ENCODE peak calls at places on chromosomes 5 and 9, in ten cellular contexts. Q is stomach, C is suprapubic skin, Y is GM12878, N is ovary, E is testis, U is K562, X is prostate gland, L is sigmoid colon, B is body of pancreas. K is an unnamed sample.

GRCh38 chr9:13278368-13279246 is 885 bp downstream of the MPDZ start:
- DNase-seq in Q (peak; percentile 26), C (peak; percentile 87), Y (no peak), N (peak; percentile 74), E (peak; percentile 80), U (peak; percentile 52), X (peak; percentile 76), L (peak; percentile 88), B (peak; percentile 22), K (peak; percentile 51)

GRCh38 chr5:137649228-137649890 is 86.5 kb downstream of the KLHL3 start:
- DNase-seq in Q (no peak), C (no peak), Y (no peak), N (no peak), E (no peak), U (no peak), X (no peak), L (no peak), B (no peak), K (peak; percentile 13)

GRCh38 chr5:113807384-113808053 is 294.0 kb downstream of the YTHDC2 start:
- DNase-seq in Q (no peak), C (no peak), Y (no peak), N (peak; percentile 28), E (peak; percentile 18), U (no peak), X (no peak), L (peak; percentile 69), B (no peak), K (no peak)

GRCh38 chr9:75090579-75090978 is 2.3 kb downstream of the OSTF1 start:
- DNase-seq in Q (no peak), C (no peak), Y (no peak), N (no peak), E (no peak), U (no peak), X (no peak), L (no peak), B (no peak), K (no peak)

GRCh38 chr9:109499631-109500120 is 1.6 kb upstream of the PTPN3 start:
- DNase-seq in Q (peak; percentile 73), C (no peak), Y (no peak), N (no peak), E (peak; percentile 62), U (no peak), X (peak; percentile 65), L (no peak), B (peak; percentile 86), K (no peak)

GRCh38 chr5:139181835-139182452 is 16.2 kb downstream of the SIL1 start:
- DNase-seq in Q (no peak), C (no peak), Y (no peak), N (peak; percentile 28), E (no peak), U (no peak), X (no peak), L (peak; percentile 65), B (no peak), K (peak; percentile 32)

GRCh38 chr5:95861858-95862561 is 39.5 kb upstream of the GLRX start:
- DNase-seq in Q (no peak), C (no peak), Y (no peak), N (no peak), E (no peak), U (no peak), X (no peak), L (no peak), B (no peak), K (no peak)

GRCh38 chr9:92911496-92912475 is 33.9 kb upstream of the ZNF484 start:
- DNase-seq in Q (no peak), C (no peak), Y (no peak), N (no peak), E (peak; percentile 46), U (no peak), X (no peak), L (no peak), B (peak; percentile 46), K (no peak)

GRCh38 chr5:59035681-59036080 is 452.8 kb downstream of the RAB3C start:
- DNase-seq in Q (no peak), C (no peak), Y (no peak), N (no peak), E (no peak), U (no peak), X (no peak), L (no peak), B (no peak), K (no peak)

GRCh38 chr5:59037453-59038168 is 454.7 kb downstream of the RAB3C start:
- DNase-seq in Q (no peak), C (no peak), Y (no peak), N (no peak), E (no peak), U (no peak), X (no peak), L (no peak), B (no peak), K (no peak)

GRCh38 chr5:59037041-59037440 is 454.2 kb downstream of the RAB3C start:
- DNase-seq in Q (no peak), C (no peak), Y (no peak), N (no peak), E (no peak), U (no peak), X (no peak), L (no peak), B (no peak), K (no peak)

GRCh38 chr5:59034498-59035186 is 451.8 kb downstream of the RAB3C start:
- DNase-seq in Q (no peak), C (no peak), Y (no peak), N (no peak), E (no peak), U (peak; percentile 10), X (peak; percentile 19), L (no peak), B (no peak), K (peak; percentile 9)

DNA sequence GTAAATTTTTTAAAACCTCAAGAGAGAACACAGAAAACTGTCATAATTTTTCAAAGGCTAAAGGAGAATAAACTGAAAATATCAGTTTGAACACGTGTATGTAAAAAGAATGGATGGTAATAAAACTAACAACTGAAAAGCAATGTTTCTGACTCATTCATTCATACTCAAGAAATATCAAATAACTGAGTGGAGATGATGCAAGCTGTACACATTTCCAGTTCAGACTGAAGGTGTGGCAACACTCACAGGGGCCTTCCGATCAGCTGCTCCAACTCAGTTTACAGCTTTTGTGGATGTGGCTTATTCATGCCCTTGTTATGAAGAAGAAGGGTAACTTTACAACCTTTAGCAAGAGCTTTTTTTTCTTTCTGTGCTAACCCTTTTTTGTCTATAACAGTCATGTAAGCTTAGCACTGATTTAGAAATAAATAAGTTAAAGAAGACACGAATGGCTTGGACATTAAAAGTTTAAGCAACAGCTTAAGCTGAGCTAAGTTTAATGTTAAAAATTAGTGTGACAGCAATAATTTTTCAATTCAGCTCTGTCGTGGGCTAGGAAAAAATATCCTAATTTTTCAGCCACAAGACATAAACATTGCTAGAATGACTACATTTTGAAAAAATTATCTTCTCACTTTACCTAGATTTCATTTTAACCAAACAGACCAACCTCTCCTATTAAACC is 453.5 kb downstream of the RAB3C start:
- DNase-seq in Q (no peak), C (no peak), Y (no peak), N (peak; percentile 44), E (no peak), U (no peak), X (peak; percentile 39), L (peak; percentile 75), B (peak; percentile 31), K (no peak)
- TF ChIP-seq POLR2A in Q (no peak), C (no peak), Y (no peak), N (no peak), E (no peak), U (no peak), X (no peak), L (no peak), B (no peak), K (no peak)

GRCh38 chr9:104746798-104747197 is 685 bp upstream of the NIPSNAP3A start:
- DNase-seq in Q (no peak), C (no peak), Y (no peak), N (no peak), E (no peak), U (peak; percentile 11), X (no peak), L (no peak), B (no peak), K (no peak)

GRCh38 chr9:104748359-104749031 is 1.0 kb downstream of the NIPSNAP3A start:
- DNase-seq in Q (no peak), C (no peak), Y (no peak), N (no peak), E (no peak), U (peak; percentile 43), X (no peak), L (no peak), B (no peak), K (peak; percentile 58)

GRCh38 chr9:104747245-104747564 is 278 bp upstream of the NIPSNAP3A start:
- DNase-seq in Q (no peak), C (no peak), Y (no peak), N (no peak), E (no peak), U (no peak), X (no peak), L (no peak), B (no peak), K (no peak)

GRCh38 chr9:104746285-104746684 is 1.2 kb upstream of the NIPSNAP3A start:
- DNase-seq in Q (no peak), C (no peak), Y (no peak), N (no peak), E (no peak), U (no peak), X (no peak), L (no peak), B (no peak), K (no peak)

GRCh38 chr9:104747565-104748358 is at the start of gene NIPSNAP3A:
- DNase-seq in Q (peak; percentile 88), C (peak; percentile 90), Y (peak; percentile 63), N (peak; percentile 77), E (peak; percentile 91), U (peak; percentile 89), X (peak; percentile 76), L (peak; percentile 91), B (peak; percentile 87), K (peak; percentile 92)
- TF ChIP-seq POLR2A in Q (no peak), C (no peak), Y (peak; percentile 84), N (peak; percentile 25), E (peak; percentile 4), U (peak; percentile 76), X (peak; percentile 35), L (peak; percentile 14), B (peak; percentile 74), K (peak; percentile 84)

GRCh38 chr9:128556276-128556675 is 3.9 kb downstream of the SPTAN1 start:
- DNase-seq in Q (no peak), C (no peak), Y (no peak), N (no peak), E (no peak), U (no peak), X (no peak), L (no peak), B (no peak), K (no peak)

GRCh38 chr9:128555180-128555721 is 2.9 kb downstream of the SPTAN1 start:
- DNase-seq in Q (no peak), C (no peak), Y (no peak), N (peak; percentile 30), E (no peak), U (peak; percentile 29), X (no peak), L (no peak), B (peak; percentile 38), K (no peak)

GRCh38 chr9:128552744-128553221 is 396 bp downstream of the SPTAN1 start:
- DNase-seq in Q (peak; percentile 49), C (peak; percentile 83), Y (no peak), N (peak; percentile 63), E (peak; percentile 46), U (peak; percentile 57), X (peak; percentile 28), L (peak; percentile 79), B (peak; percentile 42), K (peak; percentile 40)

GRCh38 chr9:128553695-128554094 is 1.3 kb downstream of the SPTAN1 start:
- DNase-seq in Q (no peak), C (no peak), Y (no peak), N (no peak), E (no peak), U (no peak), X (no peak), L (no peak), B (no peak), K (no peak)

GRCh38 chr9:128554155-128554862 is 1.9 kb downstream of the SPTAN1 start:
- DNase-seq in Q (peak; percentile 37), C (no peak), Y (peak; percentile 27), N (peak; percentile 64), E (peak; percentile 83), U (peak; percentile 69), X (no peak), L (peak; percentile 87), B (peak; percentile 70), K (no peak)
- TF ChIP-seq POLR2A in Q (no peak), C (no peak), Y (peak; percentile 33), N (no peak), E (no peak), U (no peak), X (no peak), L (no peak), B (peak; percentile 44), K (no peak)

GRCh38 chr5:132369471-132370240 is at the start of gene SLC22A5:
- DNase-seq in Q (peak; percentile 88), C (peak; percentile 82), Y (no peak), N (peak; percentile 45), E (peak; percentile 72), U (peak; percentile 83), X (peak; percentile 70), L (peak; percentile 74), B (peak; percentile 84), K (peak; percentile 82)
- TF ChIP-seq POLR2A in Q (no peak), C (peak; percentile 51), Y (peak; percentile 71), N (peak; percentile 14), E (no peak), U (peak; percentile 73), X (peak; percentile 79), L (peak; percentile 22), B (peak; percentile 78), K (peak; percentile 66)